ENCODE peak calls at places on chromosomes 6 and 20, in five cellular contexts. H, O, K, S and T are unnamed samples.

GRCh38 chr6:106514281-106514885 is 114.9 kb downstream of the RTN4IP1 start:
- DNase-seq in K (no peak), S (no peak), H (no peak), O (no peak), T (no peak)

GRCh38 chr20:62219101-62219991 is 732 bp downstream of the HRH3 start:
- DNase-seq in S (no peak), O (no peak), H (no peak), K (peak), T (peak)

GRCh38 chr6:56758120-56758519 is 115.4 kb upstream of the DST start:
- DNase-seq in O (no peak), H (no peak), K (no peak), S (no peak), T (no peak)

GRCh38 chr20:14336667-14337066 is 745 bp downstream of the FLRT3 start:
- DNase-seq in K (peak), S (no peak), O (no peak), H (no peak), T (peak)

GRCh38 chr20:57435498-57436222 is 44.5 kb downstream of the RBM38 start:
- DNase-seq in S (no peak), O (peak), H (peak), K (peak), T (no peak)

GRCh38 chr20:17612287-17612974 is 42.6 kb downstream of the DSTN start:
- DNase-seq in S (peak), K (peak), O (no peak), H (no peak), T (peak)

GRCh38 chr6:37985355-37985754 is 165.8 kb downstream of the ZFAND3 start:
- DNase-seq in S (no peak), O (no peak), K (no peak), H (no peak), T (no peak)

GRCh38 chr20:56748476-56749377 is 119.6 kb downstream of the TFAP2C start:
- DNase-seq in S (no peak), O (no peak), H (no peak), K (no peak), T (no peak)